ENCODE peak calls at places on chromosomes 16 and 17, in six cellular contexts. O, T, M, U, S and I are unnamed samples.

GRCh38 chr17:15910791-15911190 is 34.1 kb upstream of the ADORA2B start:
- DNase-seq in S (no peak), M (no peak), T (no peak), U (no peak), O (no peak), I (no peak)

GRCh38 chr16:1050466-1050865 is 22.1 kb upstream of the SSTR5 start:
- DNase-seq in T (no peak), U (no peak), S (no peak), O (no peak), M (no peak), I (no peak)

GRCh38 chr16:58638148-58639036 is 8.8 kb upstream of the CNOT1 start:
- DNase-seq in O (peak; percentile 50), T (peak; percentile 89), S (no peak), U (peak; percentile 35), M (peak; percentile 74), I (no peak)

GRCh38 chr17:1228752-1229353 is 41.4 kb upstream of the BHLHA9 start:
- DNase-seq in O (no peak), M (no peak), S (no peak), U (no peak), T (no peak), I (no peak)

GRCh38 chr16:13898233-13898632 is 21.7 kb upstream of the ERCC4 start:
- DNase-seq in O (no peak), M (no peak), T (no peak), U (no peak), S (no peak), I (no peak)

GRCh38 chr16:76278976-76279375 is 1.8 kb downstream of the CNTNAP4 start:
- DNase-seq in M (peak; percentile 26), O (no peak), S (no peak), U (no peak), T (peak; percentile 71), I (no peak)

GRCh38 chr17:72053069-72053846 is 67.6 kb upstream of the SOX9 start:
- DNase-seq in M (no peak), T (no peak), O (no peak), S (no peak), U (no peak), I (no peak)

GRCh38 chr17:2337811-2338657 is 733 bp downstream of the SGSM2 start:
- DNase-seq in O (peak; percentile 63), T (peak; percentile 62), S (peak; percentile 49), M (peak; percentile 65), U (peak; percentile 76), I (peak; percentile 83)

GRCh38 chr17:73508057-73508930 is 136.0 kb downstream of the SDK2 start:
- DNase-seq in T (no peak), M (no peak), O (no peak), U (no peak), S (no peak), I (no peak)

GRCh38 chr16:29645699-29646187 is 17.3 kb upstream of the SPN start:
- DNase-seq in M (peak; percentile 76), O (no peak), S (no peak), U (no peak), T (peak; percentile 23), I (no peak)

GRCh38 chr17:28959471-28959871 is 8.2 kb upstream of the PHF12 start:
- DNase-seq in M (no peak), U (no peak), O (no peak), T (no peak), S (no peak), I (no peak)

GRCh38 chr16:84774810-84775209 is 45.0 kb upstream of the CRISPLD2 start:
- DNase-seq in U (no peak), T (peak; percentile 90), O (no peak), M (no peak), S (no peak), I (no peak)

GRCh38 chr17:16938496-16939270 is 33.2 kb downstream of the TNFRSF13B start:
- DNase-seq in T (no peak), O (no peak), S (no peak), U (peak; percentile 4), M (no peak), I (peak; percentile 7)

GRCh38 chr17:72125742-72126141 is 4.9 kb downstream of the SOX9 start:
- DNase-seq in S (no peak), T (peak; percentile 47), O (no peak), U (no peak), M (no peak), I (no peak)

GRCh38 chr16:75580-76501 is 2.2 kb upstream of the MPG start:
- DNase-seq in O (peak; percentile 76), T (peak; percentile 95), U (peak; percentile 71), M (no peak), S (no peak), I (peak; percentile 93)

GRCh38 chr16:4918790-4919210 is 18.1 kb downstream of the PPL start:
- DNase-seq in M (no peak), T (no peak), O (peak; percentile 74), U (peak; percentile 50), S (no peak), I (no peak)

GRCh38 chr17:61139219-61139618 is 260.4 kb upstream of the TBX2 start:
- DNase-seq in S (no peak), M (no peak), O (peak; percentile 47), U (peak; percentile 45), T (peak; percentile 83), I (no peak)

GRCh38 chr17:11144358-11145233 is 96.4 kb upstream of the SHISA6 start:
- DNase-seq in S (no peak), M (peak; percentile 63), O (no peak), T (peak; percentile 58), U (peak; percentile 67), I (no peak)

GRCh38 chr16:69100046-69100765 is 5.2 kb upstream of the HAS3 start:
- DNase-seq in M (no peak), O (no peak), T (no peak), U (no peak), S (no peak), I (no peak)

GRCh38 chr17:13337864-13338371 is 263.8 kb downstream of the HS3ST3A1 start:
- DNase-seq in U (no peak), O (no peak), S (no peak), M (peak; percentile 62), T (peak; percentile 81), I (no peak)

GRCh38 chr17:19002805-19003542 is 1.6 kb downstream of the FAM83G start:
- DNase-seq in M (no peak), T (peak; percentile 27), S (no peak), U (no peak), O (no peak), I (no peak)

GRCh38 chr16:11201498-11202259 is 54.3 kb downstream of the SOCS1 start:
- DNase-seq in T (peak; percentile 72), O (no peak), M (no peak), S (no peak), U (no peak), I (no peak)

GRCh38 chr17:4706121-4706520 is 2.2 kb upstream of the PELP1 start:
- DNase-seq in T (no peak), S (no peak), M (no peak), U (no peak), O (no peak), I (no peak)

GRCh38 chr17:418421-418751 is 65.8 kb upstream of the RPH3AL start:
- DNase-seq in T (no peak), M (no peak), U (no peak), S (no peak), O (no peak), I (no peak)

GRCh38 chr17:21388066-21388465 is 11.9 kb downstream of the KCNJ12 start:
- DNase-seq in U (no peak), M (no peak), T (no peak), O (no peak), S (no peak), I (no peak)

GRCh38 chr16:7025616-7026190 is 306.9 kb upstream of the RBFOX1 start:
- DNase-seq in O (peak; percentile 40), M (peak; percentile 63), S (peak; percentile 62), U (peak; percentile 66), T (no peak), I (peak; percentile 39)

GRCh38 chr16:2511996-2512919 is 1.5 kb upstream of the ATP6V0C start:
- DNase-seq in M (no peak), T (no peak), S (no peak), O (no peak), U (no peak), I (no peak)

GRCh38 chr17:67836205-67836987 is 11.1 kb downstream of the BPTF start:
- DNase-seq in T (peak; percentile 21), S (no peak), M (no peak), O (no peak), U (no peak), I (no peak)

GRCh38 chr17:66713533-66714042 is 121.3 kb upstream of the CACNG5 start:
- DNase-seq in T (no peak), S (no peak), M (peak; percentile 41), O (no peak), U (no peak), I (no peak)

GRCh38 chr17:48746916-48747444 is 18.4 kb upstream of the HOXB13 start:
- DNase-seq in M (no peak), S (no peak), U (no peak), O (no peak), T (no peak), I (no peak)

GRCh38 chr16:58464047-58464915 is 35.7 kb upstream of the NDRG4 start:
- DNase-seq in S (no peak), T (no peak), U (no peak), O (no peak), M (no peak), I (no peak)

GRCh38 chr16:50202926-50203624 is 50.0 kb downstream of the TENT4B start:
- DNase-seq in U (no peak), S (no peak), O (no peak), T (peak; percentile 94), M (peak; percentile 81), I (no peak)
- H3K4me3 ChIP-seq in U (no peak overlapping the region), S (no peak overlapping the region), O (no peak overlapping the region), T (no peak overlapping the region), M (peak overlapping the region; percentile 2), I (no peak overlapping the region)

GRCh38 chr17:78263736-78264340 is 32.4 kb downstream of the TMEM235 start:
- DNase-seq in O (no peak), U (no peak), T (no peak), S (no peak), M (no peak), I (no peak)

GRCh38 chr17:78263063-78263735 is 31.8 kb downstream of the TMEM235 start:
- DNase-seq in M (no peak), T (peak; percentile 50), U (peak; percentile 50), S (no peak), O (peak; percentile 77), I (no peak)

GRCh38 chr17:78266771-78267170 is 35.3 kb downstream of the TMEM235 start:
- DNase-seq in M (no peak), U (no peak), T (no peak), O (no peak), S (no peak), I (no peak)

GRCh38 chr17:78266231-78266631 is 34.8 kb downstream of the TMEM235 start:
- DNase-seq in T (no peak), O (no peak), U (no peak), S (no peak), M (no peak), I (no peak)

GRCh38 chr17:78265121-78265520 is 33.7 kb downstream of the TMEM235 start:
- DNase-seq in U (no peak), T (no peak), S (no peak), M (no peak), O (no peak), I (no peak)
- H3K27ac ChIP-seq in U (no peak overlapping the region), T (no peak overlapping the region), S (no peak overlapping the region), M (no peak overlapping the region), O (peak overlapping the region; percentile 50), I (no peak overlapping the region)

GRCh38 chr17:39627170-39627716 is 491 bp downstream of the PPP1R1B start:
- DNase-seq in O (no peak), S (no peak), M (no peak), U (no peak), T (no peak), I (no peak)
- H3K4me3 ChIP-seq in O (peak overlapping the region; percentile 28), S (peak overlapping the region; percentile 69), M (peak overlapping the region; percentile 25), U (peak overlapping the region; percentile 60), T (peak overlapping the region; percentile 56), I (peak overlapping the region; percentile 1)

GRCh38 chr17:50481648-50482047 is 3.0 kb downstream of the RSAD1 start:
- DNase-seq in O (no peak), S (no peak), U (no peak), T (no peak), M (no peak), I (no peak)
- H3K27ac ChIP-seq in O (no peak overlapping the region), S (peak overlapping the region; percentile 86), U (peak overlapping the region; percentile 83), T (no peak overlapping the region), M (peak overlapping the region; percentile 54), I (peak overlapping the region; percentile 84)